ENCODE peak calls at places on chromosomes 13 and 19, in ten cellular contexts. W, Q, I, J, M, L, E, Y, O and K are unnamed samples. For H3K9me3, the result is how much of the 10 kb centered on the place peaks cover.

GRCh38 chr13:108859202-108860012 is 230.0 kb downstream of the MYO16 start:
- DNase-seq in W (no peak), Q (no peak), I (no peak), J (no peak), M (no peak), L (no peak), E (peak), Y (no peak), O (no peak), K (no peak)

GRCh38 chr13:79481685-79482052 is 714 bp downstream of the NDFIP2 start:
- DNase-seq in W (no peak), Q (no peak), I (peak), J (no peak), M (peak), L (no peak), E (no peak), Y (peak), O (no peak), K (peak)

GRCh38 chr13:68304287-68304893 is 1074.3 kb upstream of the PCDH9 start:
- DNase-seq in W (peak), Q (no peak), I (peak), J (no peak), M (no peak), L (no peak), E (no peak), Y (no peak), O (no peak), K (no peak)

GRCh38 chr13:44155422-44156293 is 218.0 kb upstream of the SERP2 start:
- DNase-seq in W (no peak), Q (peak), I (no peak), J (no peak), M (no peak), L (peak), E (no peak), Y (peak), O (peak), K (no peak)

GRCh38 chr13:26946675-26947342 is 186.2 kb upstream of the GPR12 start:
- DNase-seq in W (peak), Q (no peak), I (peak), J (no peak), M (no peak), L (no peak), E (peak), Y (no peak), O (no peak), K (no peak)

GRCh38 chr19:35417713-35418534 is 30.1 kb upstream of the FFAR2 start:
- DNase-seq in W (no peak), Q (no peak), I (no peak), J (no peak), M (no peak), L (no peak), E (no peak), Y (no peak), O (no peak), K (no peak)

GRCh38 chr13:51249254-51249653 is 27.1 kb downstream of the FAM124A start:
- DNase-seq in W (no peak), Q (no peak), I (no peak), J (no peak), M (no peak), L (no peak), E (no peak), Y (no peak), O (no peak), K (no peak)

GRCh38 chr19:2315818-2316353 is 7.9 kb upstream of the LINGO3 start:
- DNase-seq in W (peak), Q (peak), I (peak), J (no peak), M (no peak), L (peak), E (no peak), Y (peak), O (peak), K (no peak)

GRCh38 chr19:51889934-51890333 is 2.2 kb upstream of the ZNF577 start:
- DNase-seq in W (no peak), Q (no peak), I (no peak), J (no peak), M (no peak), L (no peak), E (no peak), Y (no peak), O (no peak), K (no peak)

GRCh38 chr19:51887522-51888498 is at the start of gene ZNF577:
- DNase-seq in W (peak), Q (peak), I (no peak), J (peak), M (peak), L (peak), E (no peak), Y (peak), O (peak), K (peak)

DNA sequence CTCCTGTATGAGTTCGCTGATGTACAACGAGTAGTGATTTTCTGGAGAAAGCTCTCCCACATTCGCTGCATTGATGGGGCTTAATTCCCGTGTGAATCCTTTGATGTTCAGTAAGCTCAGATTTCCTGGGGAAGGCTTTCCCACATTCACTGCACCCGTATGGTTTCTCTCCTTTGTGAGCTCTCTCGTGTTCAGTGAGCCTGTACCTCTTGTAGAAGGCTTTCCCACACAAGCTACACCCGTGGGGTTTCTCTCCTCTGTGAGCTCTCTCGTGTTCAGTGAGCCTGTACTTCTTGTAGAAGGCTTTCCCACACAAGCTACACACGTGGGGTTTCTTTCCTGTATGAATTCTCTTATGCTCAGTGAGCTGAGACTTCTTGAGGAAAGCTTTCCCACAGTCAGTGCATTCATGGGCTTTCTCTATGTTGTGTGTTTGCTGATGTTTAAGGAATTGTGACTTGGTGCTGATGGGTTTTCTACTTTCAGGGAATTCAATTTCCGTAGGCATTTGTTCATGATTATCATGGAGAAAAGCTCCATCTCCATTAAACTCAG is 3.5 kb upstream of the ZNF577 start:
- DNase-seq in W (no peak), Q (no peak), I (no peak), J (peak), M (no peak), L (no peak), E (no peak), Y (no peak), O (no peak), K (no peak)
- H3K9me3 ChIP-seq in W (half or more), Q (half or more), I (under half), J (half or more), M (half or more), L (half or more), E (under half), Y (under half), O (under half), K (half or more)

DNA sequence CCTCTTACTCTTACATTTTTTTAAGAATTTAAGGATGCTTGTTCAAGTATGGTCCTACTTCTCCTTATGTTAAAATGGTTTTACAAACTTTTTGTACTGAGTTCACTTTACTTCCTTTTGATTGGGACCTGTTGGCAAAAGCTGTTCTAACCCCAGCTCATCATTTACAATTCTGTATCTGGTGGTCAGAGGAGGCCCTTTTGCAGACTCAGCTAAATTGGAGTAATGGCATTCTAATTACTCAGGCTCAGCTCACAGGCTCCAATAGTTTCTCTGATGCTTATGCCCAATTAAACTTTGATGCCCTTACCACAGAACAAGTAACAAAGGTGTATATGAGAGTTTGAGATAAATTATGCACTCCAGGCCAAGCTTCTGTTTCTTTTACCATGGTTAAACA is 1632.0 kb downstream of the UQCRFS1 start:
- DNase-seq in W (no peak), Q (no peak), I (no peak), J (no peak), M (no peak), L (no peak), E (no peak), Y (no peak), O (no peak), K (no peak)
- H3K9me3 ChIP-seq in W (under half), Q (half or more), I (under half), J (under half), M (under half), L (under half), E (under half), Y (under half), O (under half), K (under half)

DNA sequence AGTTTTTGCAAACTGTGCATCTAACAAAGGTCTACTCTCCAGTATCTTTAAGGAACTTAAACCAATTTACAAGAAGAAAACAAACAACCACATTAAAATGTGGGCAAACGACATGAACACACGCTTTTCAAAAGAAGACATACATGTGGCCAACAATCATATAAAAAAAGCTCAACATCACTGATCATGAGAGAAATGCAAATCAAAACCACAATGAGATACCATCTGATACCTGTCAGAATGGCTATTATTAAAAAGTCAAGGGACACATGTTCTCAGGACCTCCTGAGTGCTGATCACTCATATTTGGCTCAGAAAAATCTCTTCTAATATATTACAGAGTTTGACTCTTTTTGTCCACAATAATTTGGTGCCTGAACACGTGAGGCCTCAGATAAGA is 14.2 kb upstream of the LILRB1 start:
- DNase-seq in W (no peak), Q (no peak), I (no peak), J (no peak), M (no peak), L (no peak), E (no peak), Y (no peak), O (no peak), K (no peak)
- H3K9me3 ChIP-seq in W (under half), Q (under half), I (under half), J (under half), M (under half), L (under half), E (under half), Y (under half), O (under half), K (under half)

GRCh38 chr19:44455100-44455499 is 6.8 kb upstream of the ZNF229 start:
- DNase-seq in W (no peak), Q (no peak), I (no peak), J (no peak), M (no peak), L (no peak), E (no peak), Y (no peak), O (no peak), K (no peak)
- H3K9me3 ChIP-seq in W (under half), Q (half or more), I (under half), J (under half), M (under half), L (under half), E (under half), Y (under half), O (under half), K (under half)

GRCh38 chr13:105368781-105369180 is 1166.7 kb downstream of the EFNB2 start:
- DNase-seq in W (no peak), Q (no peak), I (no peak), J (no peak), M (no peak), L (no peak), E (no peak), Y (no peak), O (no peak), K (no peak)

GRCh38 chr13:105365831-105366230 is 1169.6 kb downstream of the EFNB2 start:
- DNase-seq in W (no peak), Q (no peak), I (no peak), J (peak), M (no peak), L (no peak), E (no peak), Y (no peak), O (no peak), K (no peak)

GRCh38 chr13:105370011-105370645 is 1165.3 kb downstream of the EFNB2 start:
- DNase-seq in W (no peak), Q (no peak), I (no peak), J (no peak), M (no peak), L (no peak), E (no peak), Y (no peak), O (no peak), K (no peak)
- H3K9me3 ChIP-seq in W (under half), Q (under half), I (under half), J (under half), M (under half), L (under half), E (under half), Y (under half), O (under half), K (under half)

GRCh38 chr19:44059229-44059628 is 7.4 kb downstream of the ZNF223 start:
- DNase-seq in W (no peak), Q (no peak), I (no peak), J (peak), M (no peak), L (no peak), E (no peak), Y (no peak), O (no peak), K (no peak)

GRCh38 chr19:44066305-44066704 is 5.7 kb upstream of the ZNF284 start:
- DNase-seq in W (no peak), Q (no peak), I (no peak), J (no peak), M (no peak), L (no peak), E (no peak), Y (no peak), O (no peak), K (no peak)

GRCh38 chr19:44055870-44056269 is 4.0 kb downstream of the ZNF223 start:
- DNase-seq in W (no peak), Q (no peak), I (no peak), J (no peak), M (no peak), L (no peak), E (no peak), Y (no peak), O (no peak), K (no peak)

DNA sequence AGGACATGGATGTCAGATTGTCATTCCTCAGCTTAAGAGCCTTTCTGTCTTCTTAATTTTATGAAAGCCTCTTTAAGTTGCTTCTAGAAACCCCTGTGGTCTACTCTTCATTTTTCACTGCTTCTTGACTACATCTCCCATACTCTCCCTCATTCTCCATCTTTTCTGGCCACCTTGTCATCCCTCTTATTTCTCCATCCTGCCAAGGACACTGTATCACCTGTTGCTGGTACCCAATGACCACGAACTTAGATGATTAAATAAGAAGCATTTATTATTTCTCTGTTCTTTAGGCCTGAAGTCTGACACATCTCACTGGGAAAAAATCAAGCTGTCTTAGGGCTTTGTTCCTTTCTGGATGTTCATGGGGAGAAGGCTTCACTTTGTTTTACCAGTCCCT is 9.2 kb downstream of the ZNF223 start:
- DNase-seq in W (no peak), Q (no peak), I (no peak), J (no peak), M (no peak), L (no peak), E (no peak), Y (no peak), O (no peak), K (no peak)
- H3K9me3 ChIP-seq in W (under half), Q (half or more), I (under half), J (under half), M (under half), L (under half), E (under half), Y (under half), O (under half), K (under half)

GRCh38 chr19:58212336-58213074 is 16.2 kb upstream of the ZNF544 start:
- DNase-seq in W (no peak), Q (no peak), I (no peak), J (no peak), M (no peak), L (no peak), E (no peak), Y (no peak), O (no peak), K (no peak)
- H3K9me3 ChIP-seq in W (half or more), Q (half or more), I (under half), J (under half), M (half or more), L (half or more), E (under half), Y (under half), O (half or more), K (under half)

GRCh38 chr19:44228318-44228717 is 16.0 kb downstream of the ZNF227 start:
- DNase-seq in W (no peak), Q (no peak), I (no peak), J (no peak), M (no peak), L (no peak), E (no peak), Y (no peak), O (no peak), K (no peak)

GRCh38 chr19:44236384-44236783 is 23.3 kb upstream of the ZNF233 start:
- DNase-seq in W (no peak), Q (no peak), I (no peak), J (no peak), M (no peak), L (no peak), E (no peak), Y (no peak), O (no peak), K (no peak)

GRCh38 chr19:44232867-44233266 is 20.5 kb downstream of the ZNF227 start:
- DNase-seq in W (no peak), Q (no peak), I (no peak), J (no peak), M (no peak), L (no peak), E (no peak), Y (no peak), O (no peak), K (no peak)
- H3K9me3 ChIP-seq in W (under half), Q (half or more), I (under half), J (under half), M (under half), L (half or more), E (under half), Y (under half), O (under half), K (half or more)

GRCh38 chr13:58376775-58377174 is 745.2 kb downstream of the PCDH17 start:
- DNase-seq in W (no peak), Q (no peak), I (no peak), J (no peak), M (no peak), L (no peak), E (no peak), Y (no peak), O (no peak), K (no peak)

DNA sequence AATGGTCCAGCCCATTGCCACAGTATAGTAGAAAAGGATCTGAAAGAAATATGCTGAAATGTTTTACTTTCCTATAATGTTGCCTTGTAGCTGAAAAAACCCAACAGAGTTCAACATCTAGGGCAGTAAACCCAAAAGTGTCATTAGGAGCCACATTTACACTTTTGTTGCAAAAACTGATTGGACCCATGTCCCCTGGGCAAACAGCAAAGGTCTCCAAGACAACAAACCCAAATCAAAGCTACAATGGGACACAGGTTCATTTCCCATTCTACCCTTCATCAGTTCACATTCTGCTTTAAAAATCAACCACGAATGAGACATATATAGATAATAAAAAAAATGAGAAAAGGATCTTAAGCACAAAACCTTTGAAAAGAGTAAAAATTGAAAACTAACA is 744.8 kb downstream of the PCDH17 start:
- DNase-seq in W (no peak), Q (no peak), I (no peak), J (no peak), M (no peak), L (no peak), E (no peak), Y (no peak), O (no peak), K (no peak)
- H3K9me3 ChIP-seq in W (under half), Q (under half), I (under half), J (under half), M (under half), L (under half), E (under half), Y (under half), O (under half), K (under half)

DNA sequence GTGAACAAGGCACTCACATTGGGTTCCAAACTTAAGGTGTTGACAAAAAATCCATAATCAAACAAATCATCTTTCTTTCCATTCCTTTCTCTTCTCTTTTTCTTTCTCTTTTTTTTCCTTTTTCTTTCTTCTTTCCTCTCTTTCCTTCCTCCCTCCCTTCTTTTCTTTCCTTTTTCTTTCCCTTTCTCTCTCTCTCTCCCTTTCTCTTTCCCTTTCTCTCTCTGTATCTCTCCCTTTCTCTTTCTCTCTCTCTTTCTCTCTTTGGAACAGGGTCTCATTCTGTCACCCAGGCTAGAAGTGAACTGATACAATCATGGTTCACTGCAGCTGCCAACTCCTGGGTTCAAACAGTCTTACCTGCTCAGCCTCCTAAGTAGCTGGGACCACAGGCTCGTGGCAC is 12.5 kb downstream of the C19orf18 start:
- DNase-seq in W (no peak), Q (no peak), I (no peak), J (no peak), M (no peak), L (no peak), E (no peak), Y (no peak), O (no peak), K (no peak)
- H3K9me3 ChIP-seq in W (under half), Q (half or more), I (under half), J (under half), M (under half), L (half or more), E (under half), Y (under half), O (under half), K (under half)